ENCODE peak calls at places on chromosomes 1 and 21, in six cellular contexts. F is transverse colon; Y is activated CD4-positive, alpha-beta T cell treated with anti-CD3 and anti-CD28 coated beads for 24 hours; T is type B pancreatic cell; C is lower leg skin; Q is iris pigment epithelial cell. X is an unnamed sample.

GRCh38 chr21:35291034-35291433 is 241.9 kb upstream of the RUNX1 start:
- DNase-seq in F (no peak), Y (no peak), T (no peak), C (no peak), Q (no peak), X (no peak)

GRCh38 chr1:54927475-54928240 is 40.7 kb upstream of the DHCR24 start:
- DNase-seq in F (no peak), Y (no peak), T (no peak), C (peak), Q (peak), X (no peak)

GRCh38 chr1:240824238-240824637 is 212.3 kb upstream of the GREM2 start:
- DNase-seq in F (no peak), Y (no peak), T (no peak), C (no peak), Q (no peak), X (no peak)

GRCh38 chr1:22540311-22540710 is 23.0 kb upstream of the EPHA8 start:
- DNase-seq in F (no peak), Y (no peak), T (no peak), C (no peak), Q (no peak), X (no peak)

GRCh38 chr1:170162385-170163226 is 16.8 kb downstream of the NTMT2 start:
- DNase-seq in F (no peak), Y (no peak), T (no peak), C (peak), Q (peak), X (no peak)

GRCh38 chr1:60374537-60374936 is 301.0 kb upstream of the C1orf87 start:
- DNase-seq in F (no peak), Y (no peak), T (no peak), C (no peak), Q (no peak), X (no peak)

GRCh38 chr1:160830321-160831153 is 32.1 kb downstream of the CD244 start:
- DNase-seq in F (peak), Y (peak), T (peak), C (peak), Q (peak), X (no peak)

GRCh38 chr1:246930830-246931548 is 759 bp downstream of the AHCTF1 start:
- DNase-seq in F (peak), Y (peak), T (peak), C (peak), Q (peak), X (no peak)

GRCh38 chr1:7334475-7335035 is 436.5 kb upstream of the VAMP3 start:
- DNase-seq in F (peak), Y (no peak), T (no peak), C (peak), Q (peak), X (no peak)

GRCh38 chr1:117051224-117052064 is 8.7 kb upstream of the TTF2 start:
- DNase-seq in F (peak), Y (no peak), T (no peak), C (peak), Q (no peak), X (no peak)

GRCh38 chr1:88730132-88730675 is 46.1 kb downstream of the PKN2 start:
- DNase-seq in F (no peak), Y (no peak), T (no peak), C (no peak), Q (no peak), X (no peak)

GRCh38 chr1:70057500-70057899 is 147.9 kb downstream of the LRRC40 start:
- DNase-seq in F (no peak), Y (no peak), T (no peak), C (no peak), Q (peak), X (no peak)

GRCh38 chr1:116853680-116854191 is 56.0 kb upstream of the PTGFRN start:
- DNase-seq in F (peak), Y (no peak), T (no peak), C (no peak), Q (peak), X (no peak)